ENCODE peak calls at places on chromosomes 2 and 18, in nine cellular contexts. H is small intestine; M is stimulated activated CD4-positive, alpha-beta T cell treated with anti-CD3 and anti-CD28 coated beads, Interleukin-15, amount 100 ng/mL, for 24 hours; Q is A549; A is HFF-Myc; P is left ventricle myocardium superior; S is activated T-cell treated with anti-CD3 and anti-CD28 coated beads, Interleukin-2, amount 50 U/mL, for 72 hours; F is BJ; J is left colon. V is an unnamed sample.

GRCh38 chr2:132282911-132283310 is 121.2 kb upstream of the ANKRD30BL start:
- DNase-seq in F (no peak), P (no peak), J (no peak), Q (no peak), A (no peak), M (no peak), H (no peak), S (no peak), V (no peak)

GRCh38 chr18:23495723-23496440 is 7.4 kb upstream of the RMC1 start:
- DNase-seq in M (no peak), P (peak; percentile 57), F (no peak), S (no peak), J (peak; percentile 57), Q (no peak), H (peak; percentile 46), A (no peak), V (peak; percentile 54)

GRCh38 chr2:174778479-174778962 is 14.2 kb upstream of the CHRNA1 start:
- DNase-seq in A (peak; percentile 100), H (peak; percentile 29), P (peak; percentile 49), J (peak; percentile 27), M (peak; percentile 78), Q (no peak), F (peak; percentile 99), S (peak; percentile 85), V (peak; percentile 22)

GRCh38 chr2:72081450-72081849 is 66.2 kb downstream of the CYP26B1 start:
- DNase-seq in M (no peak), F (no peak), H (no peak), J (no peak), P (no peak), S (no peak), Q (no peak), A (no peak), V (no peak)

GRCh38 chr2:111196435-111196834 is 75.7 kb downstream of the BCL2L11 start:
- DNase-seq in H (no peak), Q (no peak), F (no peak), S (no peak), J (no peak), A (no peak), M (no peak), P (no peak), V (no peak)

GRCh38 chr2:61262699-61263098 is 100.7 kb downstream of the C2orf74 start:
- DNase-seq in S (no peak), Q (no peak), H (no peak), J (no peak), F (no peak), A (no peak), P (no peak), M (no peak), V (no peak)

GRCh38 chr18:78895207-78896001 is 84.2 kb upstream of the SALL3 start:
- DNase-seq in P (no peak), H (no peak), J (no peak), F (no peak), Q (no peak), A (no peak), M (no peak), S (no peak), V (no peak)

GRCh38 chr2:66427219-66427768 is 7.6 kb upstream of the MEIS1 start:
- DNase-seq in H (no peak), Q (peak; percentile 30), F (no peak), M (no peak), J (no peak), P (no peak), A (no peak), S (no peak), V (no peak)

GRCh38 chr18:48997985-48998831 is 47.4 kb upstream of the SMAD7 start:
- DNase-seq in F (peak; percentile 96), P (peak; percentile 71), J (no peak), M (no peak), A (peak; percentile 85), H (no peak), S (no peak), Q (peak; percentile 96), V (no peak)

GRCh38 chr2:241255542-241256167 is 59.8 kb downstream of the HDLBP start:
- DNase-seq in A (no peak), Q (no peak), J (no peak), P (no peak), M (no peak), H (no peak), S (no peak), F (no peak), V (no peak)

GRCh38 chr2:134080759-134081158 is 173.1 kb upstream of the MGAT5 start:
- DNase-seq in H (no peak), J (no peak), Q (no peak), P (no peak), M (no peak), A (no peak), S (no peak), F (no peak), V (no peak)

GRCh38 chr18:34224423-34225217 is at the start of gene NOL4:
- DNase-seq in H (peak; percentile 2), F (no peak), J (peak; percentile 61), P (peak; percentile 44), M (peak; percentile 3), A (no peak), Q (peak; percentile 4), S (no peak), V (peak; percentile 71)

GRCh38 chr2:152542995-152543481 is 174.2 kb downstream of the PRPF40A start:
- DNase-seq in J (no peak), A (peak; percentile 81), Q (peak; percentile 69), P (no peak), H (no peak), F (peak; percentile 83), S (no peak), M (no peak), V (no peak)

GRCh38 chr2:191115801-191116200 is 35.0 kb downstream of the STAT4 start:
- DNase-seq in F (no peak), H (peak; percentile 5), A (no peak), P (no peak), Q (no peak), J (no peak), M (no peak), S (no peak), V (no peak)

GRCh38 chr2:126649101-126649500 is 6.9 kb upstream of the GYPC start:
- DNase-seq in F (no peak), A (no peak), S (no peak), P (no peak), J (no peak), H (no peak), M (no peak), Q (no peak), V (no peak)

GRCh38 chr2:23624378-23624777 is 239.4 kb downstream of the KLHL29 start:
- DNase-seq in F (no peak), M (peak; percentile 62), P (no peak), Q (peak; percentile 50), J (no peak), A (no peak), H (peak; percentile 42), S (peak; percentile 11), V (peak; percentile 39)

GRCh38 chr2:43777306-43777926 is 3.6 kb downstream of the DYNC2LI1 start:
- DNase-seq in A (no peak), S (peak; percentile 40), H (no peak), F (no peak), J (no peak), P (no peak), Q (no peak), M (peak; percentile 41), V (no peak)

GRCh38 chr2:158457826-158458616 is 1.3 kb downstream of the PKP4 start:
- DNase-seq in J (peak; percentile 82), F (no peak), M (peak; percentile 72), A (no peak), P (peak; percentile 84), H (peak; percentile 92), S (peak; percentile 70), Q (peak; percentile 85), V (peak; percentile 85)

GRCh38 chr2:45199973-45200372 is 190.7 kb upstream of the SIX2 start:
- DNase-seq in S (no peak), F (no peak), J (no peak), H (no peak), Q (no peak), A (no peak), P (peak; percentile 32), M (no peak), V (no peak)

GRCh38 chr2:142930835-142931398 is 53.5 kb downstream of the KYNU start:
- DNase-seq in P (no peak), S (no peak), J (no peak), A (no peak), Q (no peak), F (no peak), H (no peak), M (no peak), V (no peak)

GRCh38 chr2:134459706-134460406 is 206.0 kb downstream of the MGAT5 start:
- DNase-seq in H (no peak), S (no peak), M (no peak), A (no peak), Q (no peak), P (no peak), F (no peak), J (no peak), V (no peak)

GRCh38 chr2:230356084-230356483 is 29.1 kb downstream of the SP140L start:
- DNase-seq in F (no peak), J (no peak), A (no peak), P (no peak), M (no peak), S (no peak), Q (no peak), H (no peak), V (no peak)

GRCh38 chr2:86025229-86025820 is 80.4 kb downstream of the POLR1A start:
- DNase-seq in F (no peak), A (no peak), Q (peak; percentile 57), P (no peak), J (no peak), S (no peak), H (no peak), M (no peak), V (no peak)

GRCh38 chr2:37796481-37796880 is 125.0 kb upstream of the CDC42EP3 start:
- DNase-seq in M (no peak), J (no peak), S (no peak), P (no peak), Q (no peak), F (no peak), A (no peak), H (no peak), V (no peak)

GRCh38 chr2:65366595-65367125 is 65.7 kb downstream of the SPRED2 start:
- DNase-seq in H (peak; percentile 98), F (peak; percentile 87), P (no peak), A (peak; percentile 95), M (peak; percentile 52), J (peak; percentile 74), Q (peak; percentile 93), S (peak; percentile 59), V (peak; percentile 73)

GRCh38 chr2:111149882-111150455 is 29.3 kb downstream of the BCL2L11 start:
- DNase-seq in F (no peak), J (no peak), S (no peak), M (no peak), Q (no peak), P (no peak), H (no peak), A (no peak), V (no peak)

GRCh38 chr2:8039732-8040131 is 642.1 kb upstream of the ID2 start:
- DNase-seq in J (no peak), P (no peak), M (no peak), Q (no peak), S (no peak), H (no peak), F (no peak), A (no peak), V (no peak)

GRCh38 chr2:182854405-182855105 is 11.9 kb downstream of the FRZB start:
- DNase-seq in P (no peak), Q (no peak), F (no peak), J (no peak), A (no peak), S (no peak), H (no peak), M (no peak), V (no peak)

GRCh38 chr2:43718530-43719124 is 42.4 kb upstream of the C1GALT1C1L start:
- DNase-seq in H (no peak), F (no peak), M (no peak), Q (no peak), S (no peak), J (no peak), A (no peak), P (no peak), V (no peak)

GRCh38 chr18:74498712-74499629 is 2.8 kb downstream of the CNDP2 start:
- DNase-seq in H (peak; percentile 55), P (peak; percentile 53), F (no peak), J (peak; percentile 61), S (peak; percentile 86), Q (no peak), A (no peak), M (peak; percentile 87), V (peak; percentile 59)

GRCh38 chr2:71933467-71934319 is 214.0 kb downstream of the CYP26B1 start:
- DNase-seq in P (no peak), A (no peak), J (no peak), H (peak; percentile 11), Q (peak; percentile 69), M (no peak), F (no peak), S (no peak), V (peak; percentile 21)